ENCODE peak calls at places on chromosomes 5 and 9, in six cellular contexts. U, P, C, G, I and H are unnamed samples.

GRCh38 chr5:2872676-2873075 is 121.2 kb upstream of the IRX2 start:
- DNase-seq in U (no peak), P (no peak), C (no peak), G (no peak), I (no peak), H (no peak)

GRCh38 chr9:3271157-3271556 is 254.6 kb downstream of the RFX3 start:
- DNase-seq in U (no peak), P (no peak), C (no peak), G (no peak), I (no peak), H (no peak)

GRCh38 chr9:134054891-134055811 is 12.7 kb downstream of the BRD3 start:
- DNase-seq in U (no peak), P (no peak), C (no peak), G (no peak), I (no peak), H (no peak)

GRCh38 chr5:135993894-135994514 is 34.8 kb upstream of the TGFBI start:
- DNase-seq in U (no peak), P (no peak), C (no peak), G (peak; percentile 57), I (peak; percentile 94), H (no peak)

GRCh38 chr5:139210585-139210984 is 12.4 kb upstream of the SIL1 start:
- DNase-seq in U (no peak), P (no peak), C (no peak), G (no peak), I (no peak), H (no peak)

GRCh38 chr5:111282798-111283197 is 58.6 kb downstream of the CAMK4 start:
- DNase-seq in U (no peak), P (no peak), C (no peak), G (no peak), I (no peak), H (no peak)

GRCh38 chr9:13942695-13943094 is 371.2 kb downstream of the NFIB start:
- DNase-seq in U (no peak), P (no peak), C (peak; percentile 77), G (peak; percentile 82), I (peak; percentile 99), H (no peak)

GRCh38 chr5:40518511-40518917 is 161.2 kb upstream of the PTGER4 start:
- DNase-seq in U (no peak), P (no peak), C (no peak), G (peak; percentile 9), I (peak; percentile 69), H (no peak)

GRCh38 chr5:65721050-65721774 is 697 bp downstream of the SGTB start:
- DNase-seq in U (no peak), P (peak; percentile 8), C (no peak), G (peak; percentile 67), I (peak; percentile 62), H (peak; percentile 15)

GRCh38 chr5:101678494-101679193 is 617.4 kb downstream of the SLCO4C1 start:
- DNase-seq in U (no peak), P (peak; percentile 12), C (peak; percentile 1), G (peak; percentile 32), I (peak; percentile 38), H (peak; percentile 2)

GRCh38 chr5:78829811-78830499 is 155.2 kb downstream of the ARSB start:
- DNase-seq in U (no peak), P (no peak), C (no peak), G (peak; percentile 54), I (no peak), H (peak; percentile 50)

GRCh38 chr5:169577966-169578365 is 5.6 kb upstream of the SPDL1 start:
- DNase-seq in U (no peak), P (no peak), C (no peak), G (peak; percentile 44), I (peak; percentile 39), H (no peak)

GRCh38 chr5:150801117-150801927 is 22.8 kb downstream of the SMIM3 start:
- DNase-seq in U (peak; percentile 39), P (no peak), C (no peak), G (peak; percentile 77), I (peak; percentile 76), H (no peak)

GRCh38 chr9:35726876-35727438 is 5.0 kb downstream of the TLN1 start:
- DNase-seq in U (peak; percentile 30), P (peak; percentile 44), C (no peak), G (no peak), I (peak; percentile 65), H (peak; percentile 67)

GRCh38 chr9:312596-313320 is 98.1 kb downstream of the DOCK8 start:
- DNase-seq in U (no peak), P (no peak), C (no peak), G (no peak), I (no peak), H (no peak)

GRCh38 chr9:98538626-98539031 is 170.1 kb downstream of the GABBR2 start:
- DNase-seq in U (no peak), P (no peak), C (no peak), G (peak; percentile 54), I (no peak), H (no peak)

GRCh38 chr5:5492087-5492933 is 69.8 kb downstream of the ICE1 start:
- DNase-seq in U (peak; percentile 59), P (peak; percentile 26), C (peak; percentile 18), G (peak; percentile 54), I (peak; percentile 67), H (no peak)

GRCh38 chr9:79028101-79028500 is 543.7 kb upstream of the TLE4 start:
- DNase-seq in U (no peak), P (no peak), C (no peak), G (no peak), I (peak; percentile 62), H (no peak)

GRCh38 chr5:1509346-1510085 is 14.2 kb downstream of the LPCAT1 start:
- DNase-seq in U (no peak), P (no peak), C (no peak), G (no peak), I (no peak), H (no peak)

GRCh38 chr9:73579823-73580222 is 428.2 kb downstream of the ANXA1 start:
- DNase-seq in U (no peak), P (no peak), C (no peak), G (no peak), I (no peak), H (no peak)